ENCODE peak calls at places on chromosomes 5 and 9, in nine cellular contexts. D is astrocyte of the cerebellum; S is activated T-helper 9 cell treated with anti-CD3 and anti-CD28 coated beads, Interleukin-2, amount 50 U/mL, for 16 hours; B is posterior vena cava; Y is bronchial epithelial cell; J is stimulated activated CD8-positive, alpha-beta memory T cell treated with anti-CD3 and anti-CD28 coated beads, Interleukin-7, amount 100 ng/mL, for 24 hours; O is GM03348; L is AG09319; V is A549. U is an unnamed sample.

GRCh38 chr9:35649431-35650340 is 1.0 kb downstream of the SIT1 start:
- DNase-seq in B (no peak), L (no peak), O (peak), V (no peak), Y (no peak), S (no peak), D (no peak), J (no peak), U (no peak)

GRCh38 chr5:134586866-134587524 is 45.6 kb downstream of the SAR1B start:
- DNase-seq in S (peak), L (peak), O (peak), J (peak), B (peak), V (peak), Y (peak), D (peak), U (peak)

GRCh38 chr5:1931590-1932138 is 48.9 kb upstream of the IRX4 start:
- DNase-seq in L (no peak), V (no peak), S (no peak), J (no peak), D (no peak), O (no peak), B (no peak), Y (no peak), U (no peak)

GRCh38 chr5:1323803-1324173 is 21.1 kb downstream of the CLPTM1L start:
- DNase-seq in O (no peak), L (no peak), J (no peak), S (no peak), D (no peak), B (no peak), Y (no peak), V (no peak), U (no peak)

GRCh38 chr5:132561601-132562000 is 4.8 kb downstream of the RAD50 start:
- DNase-seq in S (no peak), Y (no peak), V (no peak), D (no peak), O (no peak), B (no peak), L (no peak), J (no peak), U (no peak)

GRCh38 chr5:64947031-64947430 is 178.3 kb downstream of the CWC27 start:
- DNase-seq in L (no peak), D (no peak), B (no peak), J (no peak), O (no peak), Y (peak), S (no peak), V (no peak), U (peak)

GRCh38 chr9:20238921-20239320 is 383.4 kb downstream of the MLLT3 start:
- DNase-seq in L (no peak), Y (peak), B (no peak), J (no peak), D (no peak), O (no peak), V (no peak), S (no peak), U (no peak)

GRCh38 chr9:127406799-127407504 is 10.0 kb downstream of the SLC2A8 start:
- DNase-seq in Y (no peak), O (no peak), S (no peak), D (no peak), V (no peak), B (no peak), L (no peak), J (no peak), U (no peak)

GRCh38 chr5:127564002-127564769 is 46.7 kb downstream of the PRRC1 start:
- DNase-seq in D (peak), Y (peak), O (peak), L (peak), V (peak), S (no peak), J (no peak), B (no peak), U (peak)

GRCh38 chr9:12060811-12061210 is 632.4 kb upstream of the TYRP1 start:
- DNase-seq in V (no peak), B (no peak), D (no peak), L (no peak), S (no peak), J (no peak), Y (peak), O (no peak), U (no peak)

GRCh38 chr9:112544477-112544876 is 57.9 kb downstream of the KIAA1958 start:
- DNase-seq in S (no peak), D (no peak), O (no peak), J (no peak), B (no peak), L (no peak), Y (no peak), V (no peak), U (no peak)

GRCh38 chr5:151757233-151758140 is 944 bp downstream of the ATOX1 start:
- DNase-seq in V (no peak), S (peak), Y (peak), D (no peak), J (no peak), B (no peak), O (peak), L (no peak), U (no peak)

GRCh38 chr5:173667702-173668101 is 51.3 kb upstream of the BOD1 start:
- DNase-seq in V (no peak), B (no peak), O (no peak), D (no peak), L (no peak), S (no peak), J (no peak), Y (no peak), U (no peak)

GRCh38 chr5:139190125-139190524 is 8.0 kb downstream of the SIL1 start:
- DNase-seq in D (no peak), L (peak), Y (no peak), V (no peak), J (no peak), O (peak), B (no peak), S (no peak), U (no peak)

GRCh38 chr5:179871506-179871905 is 12.9 kb upstream of the MRNIP start:
- DNase-seq in Y (no peak), S (no peak), D (no peak), L (no peak), J (no peak), B (peak), O (no peak), V (no peak), U (no peak)

GRCh38 chr9:91586282-91586681 is 162.7 kb upstream of the NFIL3 start:
- DNase-seq in O (no peak), B (no peak), D (no peak), Y (no peak), L (no peak), S (no peak), J (no peak), V (no peak), U (peak)

GRCh38 chr5:132839426-132840301 is 9.2 kb upstream of the SHROOM1 start:
- DNase-seq in B (no peak), S (no peak), J (no peak), D (peak), Y (peak), V (no peak), L (no peak), O (peak), U (peak)

GRCh38 chr5:72066658-72067057 is 40.6 kb upstream of the MAP1B start:
- DNase-seq in O (peak), S (no peak), D (peak), B (no peak), Y (peak), J (no peak), V (peak), L (peak), U (peak)

GRCh38 chr9:120393386-120394057 is 186.4 kb downstream of the CDK5RAP2 start:
- DNase-seq in B (no peak), Y (peak), S (no peak), O (peak), L (no peak), V (no peak), J (no peak), D (no peak), U (peak)

GRCh38 chr9:89893886-89894285 is 289.1 kb downstream of the GADD45G start:
- DNase-seq in J (no peak), V (no peak), S (no peak), L (no peak), B (no peak), Y (no peak), D (no peak), O (no peak), U (no peak)

GRCh38 chr5:104512063-104512798 is 949.6 kb upstream of the NUDT12 start:
- DNase-seq in V (no peak), B (no peak), J (no peak), O (no peak), Y (no peak), L (no peak), D (no peak), S (no peak), U (no peak)

GRCh38 chr5:89338935-89339334 is 456.0 kb upstream of the MEF2C start:
- DNase-seq in S (no peak), O (peak), V (no peak), L (peak), Y (peak), B (no peak), D (peak), J (no peak), U (peak)

GRCh38 chr5:132003170-132003744 is 8.2 kb downstream of the ACSL6 start:
- DNase-seq in L (no peak), V (no peak), D (peak), B (peak), O (no peak), S (no peak), Y (no peak), J (no peak), U (peak)

GRCh38 chr5:8332666-8333444 is 463.9 kb downstream of the MTRR start:
- DNase-seq in D (no peak), B (no peak), O (no peak), Y (no peak), L (no peak), J (no peak), V (no peak), S (no peak), U (no peak)